ENCODE peak calls at places on chromosomes 13 and 19, in six cellular contexts. L is transverse colon, D is suprapubic skin, V is HCT116, C is upper lobe of left lung, J is breast epithelium. B is an unnamed sample.

GRCh38 chr13:23658929-23659541 is 88.8 kb downstream of the TNFRSF19 start:
- DNase-seq in J (no peak), V (no peak), C (peak), D (no peak), L (peak), B (no peak)

GRCh38 chr13:113857531-113858195 is 6.2 kb downstream of the GAS6 start:
- DNase-seq in D (peak), V (no peak), L (no peak), J (peak), C (peak), B (no peak)

GRCh38 chr13:57630661-57631606 is 610 bp upstream of the PCDH17 start:
- DNase-seq in L (no peak), C (peak), D (no peak), J (no peak), V (no peak), B (no peak)

GRCh38 chr19:49272204-49272603 is 52.8 kb downstream of the SLC6A16 start:
- DNase-seq in L (no peak), V (peak), D (no peak), C (no peak), J (no peak), B (no peak)

GRCh38 chr13:98842074-98842473 is 89.6 kb upstream of the SLC15A1 start:
- DNase-seq in J (no peak), L (no peak), C (no peak), D (no peak), V (no peak), B (no peak)

GRCh38 chr19:38193445-38193844 is 30.6 kb downstream of the DPF1 start:
- DNase-seq in J (no peak), V (no peak), L (no peak), D (no peak), C (no peak), B (no peak)

GRCh38 chr13:81957121-81957520 is 1616.2 kb upstream of the SPRY2 start:
- DNase-seq in C (no peak), D (no peak), V (no peak), L (no peak), J (no peak), B (no peak)

GRCh38 chr19:2150794-2151338 is 500 bp downstream of the AP3D1 start:
- DNase-seq in C (no peak), L (peak), D (no peak), V (no peak), J (no peak), B (peak)

GRCh38 chr13:94679614-94680013 is 32.7 kb downstream of the SOX21 start:
- DNase-seq in D (no peak), C (no peak), J (no peak), L (no peak), V (no peak), B (no peak)

GRCh38 chr13:73251866-73252265 is 193.1 kb downstream of the KLF5 start:
- DNase-seq in C (no peak), V (no peak), L (no peak), D (no peak), J (no peak), B (no peak)

GRCh38 chr19:47470447-47471195 is 1.1 kb downstream of the SLC8A2 start:
- DNase-seq in L (no peak), V (no peak), J (no peak), D (no peak), C (no peak), B (no peak)

GRCh38 chr13:85638815-85639393 is 160.3 kb downstream of the SLITRK6 start:
- DNase-seq in V (no peak), D (no peak), L (no peak), C (peak), J (no peak), B (no peak)

GRCh38 chr13:93280688-93281087 is 54.1 kb downstream of the GPC6 start:
- DNase-seq in C (no peak), V (no peak), L (no peak), D (no peak), J (no peak), B (no peak)

GRCh38 chr19:4567584-4568071 is 8.1 kb upstream of the SEMA6B start:
- DNase-seq in V (no peak), C (peak), J (peak), D (no peak), L (peak), B (peak)

GRCh38 chr19:4246767-4247593 is at the start of gene YJU2:
- DNase-seq in D (peak), V (peak), C (peak), L (peak), J (peak), B (peak)

GRCh38 chr19:1917926-1918325 is 12.7 kb downstream of the ADAT3 start:
- DNase-seq in J (no peak), L (no peak), D (no peak), C (peak), V (no peak), B (no peak)

GRCh38 chr13:73421310-73421912 is 362.6 kb downstream of the KLF5 start:
- DNase-seq in D (no peak), L (peak), C (no peak), V (peak), J (no peak), B (no peak)

GRCh38 chr19:36013280-36014028 is 559 bp downstream of the ALKBH6 start:
- DNase-seq in L (no peak), J (no peak), V (no peak), C (no peak), D (no peak), B (no peak)

GRCh38 chr13:95626768-95627167 is 17.7 kb downstream of the DZIP1 start:
- DNase-seq in D (no peak), L (no peak), J (no peak), C (no peak), V (no peak), B (no peak)

GRCh38 chr19:48683349-48683748 is 10.5 kb upstream of the NTN5 start:
- DNase-seq in C (peak), V (no peak), L (no peak), D (no peak), J (no peak), B (no peak)

GRCh38 chr13:35343417-35343816 is 133.1 kb downstream of the MAB21L1 start:
- DNase-seq in D (no peak), V (no peak), J (no peak), C (no peak), L (no peak), B (no peak)

GRCh38 chr19:28608292-28608691 is 604.7 kb downstream of the UQCRFS1 start:
- DNase-seq in V (no peak), J (no peak), L (no peak), D (no peak), C (no peak), B (no peak)

DNA sequence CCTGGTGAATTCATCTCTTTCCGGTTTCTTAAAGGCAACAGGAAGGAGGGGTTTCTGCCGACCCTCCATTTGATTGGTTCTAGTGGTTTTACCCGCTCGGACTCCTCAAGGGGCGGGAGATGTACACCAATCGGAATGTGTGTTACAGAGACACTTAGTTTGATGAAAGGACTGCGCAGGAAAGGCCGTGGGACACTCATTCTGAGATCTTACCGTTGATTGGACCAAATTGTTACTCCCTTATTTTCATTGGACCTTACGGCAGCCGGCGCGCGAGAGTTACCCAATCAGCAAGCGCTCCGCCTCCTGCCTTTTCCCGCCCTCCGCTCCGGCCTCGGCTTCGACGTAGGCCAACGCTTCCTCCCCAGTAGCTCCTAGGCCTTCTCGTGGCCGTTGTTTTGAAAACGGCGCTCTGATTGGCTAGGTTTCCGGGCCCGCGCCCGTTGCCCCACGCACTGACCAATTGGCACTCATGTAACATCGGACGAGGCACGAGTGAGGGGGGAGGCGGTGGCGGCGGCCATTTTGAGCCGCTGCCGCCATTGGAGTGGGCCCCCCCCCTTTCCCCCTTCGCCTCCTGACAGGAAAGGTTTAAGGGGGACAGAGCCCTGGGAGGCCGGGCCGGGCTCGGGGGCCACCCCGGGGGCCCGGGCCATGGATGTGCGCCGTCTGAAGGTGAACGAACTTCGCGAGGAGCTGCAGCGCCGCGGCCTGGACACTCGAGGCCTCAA is at the start of gene HNRNPUL1:
- DNase-seq in J (peak), V (peak), L (peak), C (peak), D (peak), B (peak)
- TF ChIP-seq POLR2AphosphoS5 in J (peak), V (no peak), L (peak), C (peak), D (peak), B (peak)

DNA sequence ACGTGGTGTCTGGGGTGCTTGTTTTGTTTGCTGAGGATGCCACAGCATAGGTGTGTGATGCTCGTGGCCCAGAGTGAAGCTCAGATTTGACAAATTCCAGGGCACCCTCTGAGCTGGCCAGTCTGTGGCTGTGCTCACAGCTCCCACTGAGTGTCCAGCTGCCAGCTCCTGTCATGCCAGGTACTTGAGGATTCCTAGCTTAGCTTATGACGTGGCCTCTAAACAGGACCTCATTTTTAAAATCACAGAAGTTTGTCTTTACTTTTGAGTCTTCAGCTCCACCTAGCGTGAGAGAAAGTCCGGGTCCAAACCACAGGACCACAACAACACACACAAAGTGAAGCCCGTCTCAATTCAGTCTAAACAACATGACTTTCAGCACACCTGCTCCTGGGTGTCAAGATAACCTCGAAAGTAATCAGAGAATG is 117.3 kb downstream of the RAB20 start:
- DNase-seq in V (peak), L (no peak), D (no peak), J (no peak), C (no peak), B (no peak)
- TF ChIP-seq CTCF in V (peak), L (peak), D (no peak), J (no peak), C (no peak), B (no peak)

GRCh38 chr13:52452470-52452869 is 2.0 kb upstream of the VPS36 start:
- DNase-seq in V (no peak), J (no peak), D (no peak), L (no peak), C (no peak), B (no peak)

GRCh38 chr13:52459668-52460067 is 4.4 kb downstream of the CKAP2 start:
- DNase-seq in C (no peak), L (no peak), D (no peak), J (no peak), V (no peak), B (no peak)

GRCh38 chr13:52454825-52455676 is at the start of gene CKAP2:
- DNase-seq in L (peak), C (peak), J (peak), V (peak), D (peak), B (peak)

GRCh38 chr13:52454459-52454824 is 836 bp upstream of the CKAP2 start:
- DNase-seq in J (no peak), D (no peak), C (no peak), V (no peak), L (peak), B (peak)

GRCh38 chr13:52455677-52456041 is 381 bp downstream of the CKAP2 start:
- DNase-seq in V (peak), D (peak), C (peak), L (peak), J (peak), B (no peak)
- TF ChIP-seq POLR2AphosphoS5 in V (no peak), D (no peak), C (no peak), L (no peak), J (no peak), B (no peak)

GRCh38 chr13:80084086-80084676 is 256.7 kb downstream of the SPRY2 start:
- DNase-seq in L (no peak), D (no peak), V (no peak), C (no peak), J (no peak), B (no peak)

GRCh38 chr13:80083516-80084085 is 257.3 kb downstream of the SPRY2 start:
- DNase-seq in V (no peak), J (no peak), L (no peak), C (no peak), D (no peak), B (no peak)

GRCh38 chr13:80086304-80086721 is 254.6 kb downstream of the SPRY2 start:
- DNase-seq in D (no peak), V (no peak), J (no peak), C (no peak), L (peak), B (no peak)

GRCh38 chr13:80082396-80083096 is 258.4 kb downstream of the SPRY2 start:
- DNase-seq in V (no peak), D (no peak), J (no peak), L (no peak), C (no peak), B (no peak)

DNA sequence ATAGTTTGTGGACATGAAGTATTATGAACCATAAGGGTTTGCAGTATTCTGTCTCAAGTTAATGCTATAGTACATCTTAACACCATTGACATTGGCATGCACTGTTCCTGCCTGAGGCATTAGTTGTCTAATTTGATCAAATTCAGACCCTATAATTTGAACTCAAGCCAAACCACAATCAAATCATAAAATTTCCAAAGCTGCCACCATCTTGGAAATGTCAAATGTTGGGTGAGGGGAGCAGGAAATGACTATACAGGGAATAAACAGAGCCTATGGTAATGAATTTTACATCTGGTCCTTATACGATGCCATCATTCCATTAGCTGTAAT is 257.9 kb downstream of the SPRY2 start:
- DNase-seq in V (no peak), J (no peak), C (no peak), D (no peak), L (no peak), B (no peak)
- TF ChIP-seq CTCF in V (no peak), J (no peak), C (no peak), D (no peak), L (no peak), B (no peak)

GRCh38 chr13:83730674-83731073 is 151.6 kb downstream of the SLITRK1 start:
- DNase-seq in V (no peak), C (no peak), J (no peak), D (no peak), L (no peak), B (no peak)
- TF ChIP-seq POLR2AphosphoS5 in V (no peak), C (no peak), J (no peak), D (no peak), L (no peak), B (no peak)

B was measured in HL-60.